ENCODE peak calls at places on chromosome X, in four cellular contexts. N, F, V and I are unnamed samples.

GRCh38 chrX:132480581-132481203 is 8.1 kb downstream of the MBNL3 start:
- DNase-seq in F (peak; percentile 58), V (peak; percentile 9), N (peak; percentile 10), I (no peak)

GRCh38 chrX:108712886-108713285 is 23.5 kb downstream of the IRS4 start:
- DNase-seq in F (no peak), N (no peak), V (no peak), I (no peak)

GRCh38 chrX:29941292-29941691 is 274.1 kb upstream of the MAGEB2 start:
- DNase-seq in N (no peak), F (no peak), V (no peak), I (no peak)

GRCh38 chrX:41661366-41662095 is 27.2 kb upstream of the GPR34 start:
- DNase-seq in N (no peak), V (no peak), F (peak; percentile 61), I (no peak)

GRCh38 chrX:40644821-40645358 is 2.5 kb downstream of the CXorf38 start:
- DNase-seq in F (peak; percentile 80), N (peak; percentile 67), V (peak; percentile 43), I (peak; percentile 55)

GRCh38 chrX:65706041-65706828 is 38.8 kb downstream of the MSN start:
- DNase-seq in F (peak; percentile 83), V (no peak), N (peak; percentile 59), I (peak; percentile 37)

GRCh38 chrX:41333744-41333993 is 293 bp upstream of the DDX3X start:
- DNase-seq in N (peak; percentile 69), F (peak; percentile 86), V (no peak), I (peak; percentile 93)

GRCh38 chrX:142156567-142156966 is 48.5 kb downstream of the MAGEC2 start:
- DNase-seq in N (no peak), F (no peak), V (no peak), I (no peak)

GRCh38 chrX:39201305-39201990 is 400.2 kb downstream of the MID1IP1 start:
- DNase-seq in V (no peak), F (peak; percentile 15), N (no peak), I (no peak)

GRCh38 chrX:9953396-9953795 is 13.8 kb upstream of the CLDN34 start:
- DNase-seq in F (no peak), N (no peak), V (no peak), I (no peak)

GRCh38 chrX:111041018-111041462 is 55.0 kb upstream of the PAK3 start:
- DNase-seq in F (peak; percentile 43), N (no peak), V (no peak), I (peak; percentile 63)

GRCh38 chrX:13404364-13404763 is 84.5 kb upstream of the ATXN3L start:
- DNase-seq in V (no peak), F (no peak), N (no peak), I (no peak)

GRCh38 chrX:75546724-75547123 is 23.9 kb upstream of the ZDHHC15 start:
- DNase-seq in N (no peak), F (no peak), V (no peak), I (no peak)

DNA sequence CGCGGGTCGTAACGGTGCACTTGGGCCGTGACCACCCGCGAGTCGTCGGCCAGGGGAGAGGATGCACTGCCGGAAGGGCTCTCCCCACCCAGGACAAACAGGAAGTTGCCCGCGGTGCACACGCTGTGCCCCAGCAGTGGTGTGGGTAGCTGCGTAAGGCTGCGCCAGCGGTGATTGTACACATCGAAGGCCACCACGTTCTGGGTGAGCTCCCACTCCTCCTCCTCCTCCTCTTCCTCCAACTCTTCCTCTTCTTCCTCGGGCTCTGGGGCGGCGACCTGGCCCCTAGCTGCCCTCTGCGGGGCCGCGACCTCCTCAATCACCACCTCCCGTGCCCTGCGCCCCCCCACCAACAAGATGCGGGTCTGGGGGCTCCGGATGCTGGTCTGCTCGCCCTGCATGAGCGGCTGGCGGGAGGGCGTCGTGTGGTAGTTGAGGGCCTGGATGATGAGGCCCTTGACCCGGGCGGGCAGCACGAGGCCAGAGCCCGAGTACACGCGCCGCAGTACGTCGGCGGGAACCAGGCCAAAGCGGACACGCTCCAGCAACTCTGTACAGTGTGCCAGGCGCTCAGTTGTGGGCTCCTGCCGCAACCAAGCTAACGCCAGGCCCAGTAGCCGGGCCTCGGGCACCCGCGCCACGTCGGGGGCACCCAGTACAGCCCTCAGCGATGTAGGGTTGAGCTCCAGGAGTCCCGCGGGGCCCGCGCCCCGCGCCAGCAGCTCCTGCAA is 1.4 kb downstream of the KLHL34 start:
- DNase-seq in N (no peak), F (no peak), V (no peak), I (no peak)
- H3K4me3 ChIP-seq in N (no peak overlapping the region), F (no peak overlapping the region), V (no peak overlapping the region), I (no peak overlapping the region)

GRCh38 chrX:54484666-54485065 is 11.4 kb downstream of the FGD1 start:
- DNase-seq in F (peak; percentile 41), V (no peak), N (no peak), I (no peak)
- H3K27me3 ChIP-seq in F (no peaks in the 10 kb centered on the region), V (no peaks in the 10 kb centered on the region), N (no peaks in the 10 kb centered on the region), I (no peaks in the 10 kb centered on the region)

GRCh38 chrX:140503230-140503585 is 1.7 kb downstream of the SOX3 start:
- DNase-seq in N (no peak), F (no peak), V (no peak), I (no peak)

GRCh38 chrX:140505421-140506337 is 810 bp upstream of the SOX3 start:
- DNase-seq in V (no peak), N (no peak), F (no peak), I (no peak)

GRCh38 chrX:140502491-140503229 is 2.2 kb downstream of the SOX3 start:
- DNase-seq in F (peak; percentile 31), V (no peak), N (no peak), I (no peak)

GRCh38 chrX:140503714-140504351 is 1.0 kb downstream of the SOX3 start:
- DNase-seq in F (peak; percentile 48), V (no peak), N (no peak), I (peak; percentile 20)

GRCh38 chrX:140504371-140505324 is at the start of gene SOX3:
- DNase-seq in N (no peak), V (no peak), F (no peak), I (no peak)
- H3K4me3 ChIP-seq in N (no peak within 1 kb of the TSS), V (no peak within 1 kb of the TSS), F (peak within 1 kb of the TSS; percentile 26), I (peak within 1 kb of the TSS; percentile 31)

GRCh38 chrX:129768186-129768585 is 11.6 kb upstream of the SASH3 start:
- DNase-seq in V (no peak), N (no peak), F (no peak), I (no peak)
- H3K27me3 ChIP-seq in V (no peaks in the 10 kb centered on the region), N (no peaks in the 10 kb centered on the region), F (no peaks in the 10 kb centered on the region), I (no peaks in the 10 kb centered on the region)

GRCh38 chrX:44904542-44905115 is 31.6 kb downstream of the KDM6A start:
- DNase-seq in F (peak; percentile 26), N (no peak), V (no peak), I (no peak)

GRCh38 chrX:44903107-44903506 is 30.1 kb downstream of the KDM6A start:
- DNase-seq in N (no peak), V (no peak), F (peak; percentile 80), I (no peak)

GRCh38 chrX:44906041-44906440 is 33.1 kb downstream of the KDM6A start:
- DNase-seq in V (no peak), F (no peak), N (no peak), I (no peak)

GRCh38 chrX:44906542-44906941 is 33.6 kb downstream of the KDM6A start:
- DNase-seq in V (no peak), N (no peak), F (no peak), I (no peak)

DNA sequence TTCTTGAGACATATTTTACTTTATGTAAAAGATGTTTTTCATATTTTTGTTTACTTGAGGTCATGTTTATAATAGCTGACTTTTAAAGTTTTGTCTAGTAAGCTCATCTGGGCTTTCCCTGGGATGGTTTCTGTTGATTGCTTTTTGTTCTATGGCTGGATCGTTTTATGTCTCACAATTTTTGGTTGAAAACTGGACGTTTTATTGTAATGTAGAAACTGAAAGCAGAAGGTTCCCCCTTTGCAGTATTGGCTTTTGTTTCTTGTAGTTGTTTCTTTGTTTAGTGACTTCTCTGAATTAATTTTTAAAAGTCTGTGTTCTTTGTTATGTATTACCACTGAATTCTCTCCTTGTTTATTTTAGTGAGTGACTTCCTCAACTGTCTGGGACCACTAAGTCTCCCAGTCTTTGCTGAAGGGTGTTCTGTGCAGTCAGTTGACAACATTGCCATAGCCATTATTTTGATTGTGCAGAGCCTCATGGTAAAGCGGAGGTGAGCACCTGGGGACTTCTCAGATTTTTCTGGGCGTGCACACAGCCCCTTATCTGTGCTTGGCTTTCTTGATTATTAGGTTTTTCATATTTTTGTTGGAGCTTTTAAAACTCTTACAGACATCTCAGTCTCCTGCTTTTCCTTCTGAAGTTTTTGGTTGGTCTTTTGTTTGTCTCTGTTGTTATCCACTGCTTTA is 31.0 kb downstream of the KDM6A start:
- DNase-seq in V (no peak), F (peak; percentile 3), N (no peak), I (no peak)
- H3K4me3 ChIP-seq in V (no peak overlapping the region), F (peak overlapping the region; percentile 19), N (no peak overlapping the region), I (peak overlapping the region; percentile 8)

DNA sequence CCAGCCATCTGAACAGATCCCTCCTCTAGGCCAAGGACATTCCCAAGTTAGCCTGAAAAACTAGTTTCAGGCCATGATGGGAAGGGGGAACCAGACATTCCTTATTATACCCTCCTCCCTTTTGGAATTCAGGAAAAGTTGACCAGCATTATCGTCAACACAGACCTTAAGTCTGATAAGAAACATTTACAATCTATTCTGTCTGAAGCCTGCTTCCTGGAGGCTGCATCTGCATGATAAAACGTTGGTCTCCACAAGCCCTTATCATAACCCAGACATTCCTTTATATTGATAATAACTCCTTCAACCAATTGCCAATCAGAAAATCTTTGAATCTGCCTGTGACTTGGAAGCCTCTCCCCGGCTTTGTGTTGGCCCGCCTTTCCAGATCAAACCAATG is 44.3 kb downstream of the EFHC2 start:
- DNase-seq in V (no peak), F (no peak), N (no peak), I (no peak)
- H3K27me3 ChIP-seq in V (no peaks in the 10 kb centered on the region), F (no peaks in the 10 kb centered on the region), N (no peaks in the 10 kb centered on the region), I (no peaks in the 10 kb centered on the region)

DNA sequence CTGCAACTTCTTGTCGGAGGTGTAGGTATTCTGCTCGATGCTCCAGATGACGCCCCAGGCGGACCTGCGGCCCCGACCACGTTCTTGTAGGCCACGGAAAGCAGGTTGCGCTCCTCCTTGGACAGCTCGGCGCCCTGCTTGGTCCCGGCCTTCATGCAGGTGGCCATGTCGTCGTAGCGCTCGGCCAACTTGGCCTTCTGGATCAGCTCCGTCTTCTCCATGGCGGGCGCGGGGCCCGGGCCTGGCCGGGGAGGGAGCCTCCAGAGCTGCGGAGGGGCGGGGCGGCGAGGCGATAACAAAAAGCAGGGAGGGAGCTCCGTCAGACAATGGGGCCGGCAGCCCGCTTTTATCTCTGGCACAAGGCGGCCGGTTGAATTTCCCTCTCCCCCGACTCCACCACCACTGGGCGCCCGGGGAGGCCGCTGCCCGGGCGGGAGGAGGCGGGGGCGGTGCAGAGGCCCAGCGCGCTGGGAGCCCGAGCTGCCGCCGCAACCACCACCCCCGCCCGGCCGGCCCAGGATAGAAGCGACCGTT is 28.3 kb upstream of the DRP2 start:
- DNase-seq in V (peak; percentile 42), F (peak; percentile 36), N (peak; percentile 3), I (no peak)
- H3K4me3 ChIP-seq in V (peak overlapping the region; percentile 8), F (peak overlapping the region; percentile 53), N (no peak overlapping the region), I (no peak overlapping the region)

GRCh38 chrX:129058405-129058804 is 464.9 kb downstream of the SMARCA1 start:
- DNase-seq in N (no peak), F (no peak), V (no peak), I (no peak)
- H3K27me3 ChIP-seq in N (no peaks in the 10 kb centered on the region), F (no peaks in the 10 kb centered on the region), V (no peaks in the 10 kb centered on the region), I (no peaks in the 10 kb centered on the region)